ENCODE peak calls at places on chromosomes 11 and 22, in six cellular contexts. C, G, J, O, A and U are unnamed samples.

GRCh38 chr11:46846510-46846830 is 390 bp upstream of the CKAP5 start:
- DNase-seq in G (no peak), J (no peak), O (no peak), C (no peak), A (no peak), U (no peak)

GRCh38 chr11:45651156-45651555 is 14.3 kb downstream of the CHST1 start:
- DNase-seq in G (no peak), C (no peak), A (no peak), O (no peak), J (no peak), U (peak; percentile 32)

GRCh38 chr11:44775366-44776356 is 48.9 kb downstream of the TSPAN18 start:
- DNase-seq in G (peak; percentile 46), J (no peak), C (peak; percentile 32), O (peak; percentile 72), A (peak; percentile 57), U (peak; percentile 37)

GRCh38 chr22:19844423-19845368 is 10.0 kb downstream of the GNB1L start:
- DNase-seq in J (no peak), C (peak; percentile 33), G (no peak), A (peak; percentile 47), O (peak; percentile 75), U (no peak)

GRCh38 chr11:94134651-94135512 is 6.2 kb downstream of the PANX1 start:
- DNase-seq in C (peak; percentile 96), G (no peak), A (peak; percentile 85), O (no peak), J (peak; percentile 93), U (no peak)

GRCh38 chr11:84465040-84465439 is 1162.1 kb downstream of the DLG2 start:
- DNase-seq in G (no peak), O (no peak), C (no peak), A (peak; percentile 10), J (peak; percentile 38), U (no peak)

GRCh38 chr11:117633186-117633585 is 163.8 kb downstream of the DSCAML1 start:
- DNase-seq in C (no peak), G (no peak), A (no peak), J (no peak), O (no peak), U (no peak)

GRCh38 chr11:18203723-18204122 is 31.1 kb downstream of the MRGPRX4 start:
- DNase-seq in C (peak; percentile 18), O (no peak), G (no peak), J (peak; percentile 1), A (peak; percentile 16), U (no peak)

GRCh38 chr11:28366549-28367341 is 258.6 kb downstream of the METTL15 start:
- DNase-seq in J (peak; percentile 29), G (no peak), C (peak; percentile 23), O (no peak), A (peak; percentile 92), U (no peak)

GRCh38 chr11:107457205-107457557 is 444 bp downstream of the CWF19L2 start:
- DNase-seq in J (no peak), O (no peak), A (peak; percentile 9), C (peak; percentile 1), G (no peak), U (no peak)

GRCh38 chr11:107453594-107454286 is 3.9 kb downstream of the CWF19L2 start:
- DNase-seq in J (no peak), O (no peak), A (no peak), C (no peak), G (no peak), U (no peak)

DNA sequence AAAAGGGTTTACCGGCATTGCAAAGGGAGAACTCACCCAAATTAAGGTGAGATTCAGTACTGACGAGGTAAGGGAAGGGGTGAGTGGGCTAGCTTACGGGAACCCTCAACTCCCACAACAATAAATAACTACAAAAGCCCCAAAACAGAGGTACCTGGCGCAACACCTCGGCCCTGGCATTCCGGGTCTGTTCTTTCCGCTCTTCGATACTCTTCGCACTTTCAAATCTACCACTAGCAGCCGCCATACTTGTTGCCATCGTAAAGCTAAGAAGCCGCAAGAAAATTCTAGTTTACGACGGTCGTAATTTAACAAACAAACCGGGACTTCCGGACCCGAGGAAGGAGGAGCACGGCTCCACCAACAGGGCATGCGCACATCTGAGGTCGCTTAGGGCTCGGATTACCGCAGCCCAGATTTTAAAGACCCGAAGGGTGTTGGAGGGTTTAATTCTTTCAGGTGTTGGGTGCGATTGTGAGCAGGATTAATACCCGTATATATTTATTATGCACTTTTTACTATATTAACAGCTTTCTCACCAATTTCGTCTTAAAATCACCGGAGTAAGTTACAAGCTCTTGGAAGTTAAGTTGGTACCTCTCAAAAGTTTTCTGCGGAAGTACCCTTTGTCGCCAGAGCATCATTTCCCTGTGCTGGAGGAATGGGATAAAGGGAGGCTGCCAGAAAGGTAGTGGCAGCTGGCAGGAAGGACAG is at the start of gene CWF19L2:
- DNase-seq in A (peak; percentile 97), O (peak; percentile 92), C (peak; percentile 95), G (peak; percentile 88), J (peak; percentile 96), U (peak; percentile 79)
- TF ChIP-seq CTCF in A (no peak), O (peak; percentile 2), C (peak; percentile 6), G (no peak), J (peak; percentile 13), U (no peak)

GRCh38 chr11:64312947-64313346 is 4.4 kb downstream of the TRMT112 start:
- DNase-seq in A (no peak), C (no peak), J (no peak), G (no peak), O (no peak), U (no peak)

GRCh38 chr11:64313491-64314145 is 3.7 kb downstream of the TRMT112 start:
- DNase-seq in J (no peak), O (no peak), C (no peak), A (peak; percentile 32), G (no peak), U (no peak)

GRCh38 chr11:64317325-64317960 is at the start of gene TRMT112:
- DNase-seq in A (peak; percentile 98), O (peak; percentile 99), G (peak; percentile 95), J (peak; percentile 97), C (peak; percentile 95), U (peak; percentile 87)

GRCh38 chr11:64314805-64315561 is 2.4 kb downstream of the TRMT112 start:
- DNase-seq in O (no peak), G (no peak), J (no peak), C (no peak), A (no peak), U (no peak)

GRCh38 chr11:64314146-64314804 is 3.1 kb downstream of the TRMT112 start:
- DNase-seq in G (no peak), O (no peak), C (no peak), A (no peak), J (no peak), U (no peak)
- TF ChIP-seq CTCF in G (no peak), O (no peak), C (peak; percentile 45), A (no peak), J (peak; percentile 22), U (no peak)

DNA sequence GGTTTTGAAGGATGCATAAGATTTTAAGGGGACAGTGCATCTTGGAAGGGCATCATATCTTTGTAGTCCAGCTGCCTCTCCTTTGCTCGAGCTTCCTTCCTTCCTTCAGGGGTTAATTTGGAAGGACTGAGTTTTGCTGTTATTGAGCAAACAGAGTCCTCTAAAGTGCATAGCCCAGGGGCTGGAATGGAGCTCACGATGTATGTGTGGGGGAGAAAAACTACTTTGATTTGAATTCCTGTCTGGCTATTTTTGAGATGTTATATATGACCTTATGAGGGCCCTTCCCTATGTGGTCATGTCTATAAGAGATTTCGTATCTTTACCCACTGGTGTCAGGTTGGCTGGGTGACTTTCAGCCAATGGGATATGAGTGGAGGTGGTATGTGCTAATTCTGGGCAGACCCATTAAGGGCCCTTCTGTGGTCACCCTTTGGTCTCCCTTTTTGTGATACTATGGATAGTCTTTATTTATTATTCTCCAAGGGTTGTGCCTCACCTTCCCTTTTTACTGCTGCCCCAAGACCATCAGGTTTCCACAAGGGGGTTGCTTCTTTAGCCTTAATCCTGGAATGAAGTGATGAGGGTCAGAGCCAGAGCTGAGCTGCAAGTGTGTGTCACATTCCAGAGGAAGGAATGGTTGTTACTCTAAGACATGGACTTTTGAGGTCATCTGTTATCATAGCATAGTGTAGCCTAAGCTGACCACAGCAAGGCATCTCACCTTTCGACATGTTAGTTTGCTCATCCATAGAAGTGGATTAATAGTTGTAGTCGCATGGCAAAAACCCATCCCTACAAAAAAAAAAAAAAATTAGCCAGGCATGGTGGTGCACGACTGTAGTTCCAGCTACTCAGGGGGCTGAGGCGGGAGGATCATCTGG is 54.6 kb downstream of the LRRC74B start:
- DNase-seq in G (no peak), C (no peak), J (no peak), A (no peak), O (no peak), U (no peak)
- TF ChIP-seq CTCF in G (no peak), C (no peak), J (no peak), A (no peak), O (no peak), U (no peak)

GRCh38 chr11:101430236-101430635 is 153.6 kb downstream of the TRPC6 start:
- DNase-seq in J (no peak), G (no peak), A (no peak), C (no peak), O (no peak), U (no peak)

GRCh38 chr11:101429708-101430107 is 154.1 kb downstream of the TRPC6 start:
- DNase-seq in A (no peak), C (no peak), O (no peak), J (no peak), G (no peak), U (no peak)

GRCh38 chr11:101434241-101434640 is 149.6 kb downstream of the TRPC6 start:
- DNase-seq in C (no peak), J (no peak), A (no peak), G (no peak), O (no peak), U (no peak)

DNA sequence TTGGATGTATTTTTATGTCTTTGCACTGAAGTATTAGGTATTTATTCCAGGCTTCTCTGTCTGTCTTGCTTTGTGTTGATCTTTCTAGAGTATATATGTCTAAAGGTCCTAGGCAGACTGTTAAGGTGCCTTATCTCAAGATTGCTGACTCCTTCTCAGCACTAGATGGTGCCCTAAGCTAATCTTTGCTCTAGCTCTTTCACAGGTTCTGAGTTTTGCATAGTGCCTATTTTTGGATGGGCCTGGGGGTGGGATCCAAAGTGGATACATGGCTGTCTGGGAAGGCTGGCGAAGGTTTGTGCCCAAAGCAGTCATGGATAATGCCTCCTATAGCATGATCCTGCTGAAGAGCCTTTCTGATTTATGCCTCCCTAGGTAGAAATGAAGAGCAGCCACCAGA is 154.9 kb downstream of the TRPC6 start:
- DNase-seq in G (no peak), C (peak; percentile 20), O (no peak), A (peak; percentile 39), J (no peak), U (no peak)
- TF ChIP-seq CTCF in G (no peak), C (peak; percentile 72), O (peak; percentile 27), A (peak; percentile 49), J (peak; percentile 46), U (no peak)

DNA sequence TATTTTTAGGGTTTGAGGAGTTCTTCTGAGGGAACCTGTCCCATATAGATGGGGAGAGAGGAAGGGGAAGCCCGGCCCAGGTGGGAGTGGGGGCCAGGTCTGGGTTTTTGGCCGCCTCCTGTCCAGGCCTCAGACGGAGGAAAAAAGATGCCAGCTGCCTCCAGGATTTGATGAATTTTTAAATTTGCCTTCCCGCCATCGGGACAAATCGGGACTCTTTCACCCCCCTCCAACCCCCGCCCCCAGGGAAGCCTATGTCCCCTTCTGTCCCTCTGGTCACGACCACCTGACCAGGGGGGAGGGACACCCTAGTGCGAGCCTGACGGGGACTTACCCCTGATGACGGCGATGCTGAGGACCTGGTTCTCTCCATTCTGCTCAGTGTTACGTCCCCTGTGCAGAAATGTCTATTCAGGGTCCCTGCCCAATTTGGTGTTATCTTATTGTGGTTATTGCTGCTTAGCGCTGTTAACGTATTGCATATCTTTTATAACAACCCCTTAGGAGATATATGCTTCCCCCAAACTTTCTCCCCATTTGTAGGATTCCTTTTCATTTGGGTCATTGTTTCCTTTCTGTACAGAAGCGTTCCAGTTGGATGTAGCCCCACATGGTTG is 115.9 kb upstream of the GRK3 start:
- DNase-seq in A (peak; percentile 21), O (no peak), C (peak; percentile 13), G (no peak), J (peak; percentile 19), U (no peak)
- TF ChIP-seq CTCF in A (no peak), O (no peak), C (no peak), G (no peak), J (no peak), U (no peak)